ENCODE peak calls at places on chromosomes 12 and 14, in six cellular contexts. G, M, R, X, C and E are unnamed samples. For H3K27me3, the result is how much of the 10 kb centered on the place peaks cover.

GRCh38 chr12:28869197-28869596 is 279.9 kb upstream of the FAR2 start:
- DNase-seq in G (no peak), M (peak), C (no peak), X (peak), R (no peak), E (no peak)

GRCh38 chr12:7645395-7646177 is 20.1 kb downstream of the APOBEC1 start:
- DNase-seq in G (peak), M (peak), C (peak), R (no peak), X (peak), E (no peak)

GRCh38 chr14:70602254-70602653 is 1.8 kb upstream of the MED6 start:
- DNase-seq in R (no peak), X (no peak), M (no peak), G (no peak), C (no peak), E (no peak)

GRCh38 chr14:63727231-63727735 is 582 bp downstream of the SGPP1 start:
- DNase-seq in X (peak), R (peak), G (peak), M (peak), C (peak), E (no peak)

GRCh38 chr14:79587194-79587593 is 624.1 kb downstream of the DIO2 start:
- DNase-seq in M (no peak), C (no peak), G (peak), X (peak), R (no peak), E (no peak)

GRCh38 chr12:42589465-42590323 is at the start of gene PRICKLE1:
- DNase-seq in G (no peak), M (peak), R (peak), X (peak), C (no peak), E (no peak)

GRCh38 chr14:20328705-20329104 is 4.4 kb downstream of the CCNB1IP1 start:
- DNase-seq in X (no peak), M (no peak), G (no peak), C (no peak), R (no peak), E (no peak)

GRCh38 chr12:130249376-130249775 is 87.1 kb downstream of the FZD10 start:
- DNase-seq in R (no peak), G (no peak), M (no peak), C (no peak), X (no peak), E (no peak)

GRCh38 chr14:61567838-61568571 is 127.3 kb upstream of the HIF1A start:
- DNase-seq in X (no peak), M (no peak), R (no peak), G (no peak), C (peak), E (no peak)

GRCh38 chr14:71001742-71002141 is 94.5 kb downstream of the PCNX1 start:
- DNase-seq in G (no peak), X (no peak), M (no peak), R (no peak), C (no peak), E (no peak)

GRCh38 chr14:71235865-71236264 is 328.6 kb downstream of the PCNX1 start:
- DNase-seq in G (peak), C (no peak), R (no peak), X (peak), M (no peak), E (no peak)

GRCh38 chr12:132479291-132479690 is 10.7 kb upstream of the FBRSL1 start:
- DNase-seq in M (no peak), R (no peak), X (no peak), G (no peak), C (no peak), E (no peak)

GRCh38 chr12:45988259-45988658 is 2.1 kb downstream of the SCAF11 start:
- DNase-seq in G (no peak), C (no peak), X (no peak), R (no peak), M (peak), E (no peak)

GRCh38 chr14:69771136-69771535 is 4.2 kb downstream of the SRSF5 start:
- DNase-seq in M (no peak), R (no peak), G (no peak), C (no peak), X (no peak), E (no peak)

GRCh38 chr12:55737581-55738112 is 5.3 kb upstream of the GDF11 start:
- DNase-seq in R (no peak), C (peak), M (no peak), G (no peak), X (no peak), E (no peak)
- TF ChIP-seq CTCF in R (no peak), C (no peak), M (no peak), G (no peak), X (no peak), E (peak)

GRCh38 chr14:22798528-22798927 is 16.7 kb downstream of the SLC7A7 start:
- DNase-seq in M (no peak), G (no peak), R (no peak), X (no peak), C (no peak), E (no peak)
- H3K27me3 ChIP-seq in M (under half), G (under half), R (under half), X (under half), C (under half), E (under half)

GRCh38 chr12:50022903-50023302 is 2.4 kb downstream of the RACGAP1 start:
- DNase-seq in X (no peak), M (no peak), C (no peak), G (no peak), R (no peak), E (no peak)

GRCh38 chr12:50024804-50025186 is 499 bp downstream of the RACGAP1 start:
- DNase-seq in X (peak), R (no peak), C (no peak), G (no peak), M (no peak), E (no peak)

GRCh38 chr12:50026691-50027090 is 1.4 kb upstream of the RACGAP1 start:
- DNase-seq in M (no peak), C (no peak), G (no peak), R (no peak), X (no peak), E (no peak)

GRCh38 chr12:50025187-50026059 is at the start of gene RACGAP1:
- DNase-seq in X (peak), M (peak), C (peak), G (peak), R (peak), E (peak)

GRCh38 chr12:50024227-50024626 is 1.1 kb downstream of the RACGAP1 start:
- DNase-seq in G (no peak), R (no peak), X (no peak), M (no peak), C (no peak), E (no peak)
- H3K27ac ChIP-seq in G (no peak), R (no peak), X (no peak), M (no peak), C (no peak), E (no peak)

GRCh38 chr12:31728917-31729640 is at the start of gene AMN1:
- DNase-seq in C (peak), M (peak), R (peak), G (peak), X (peak), E (peak)
- TF ChIP-seq CTCF in C (peak), M (peak), R (peak), G (no peak), X (no peak), E (peak)

DNA sequence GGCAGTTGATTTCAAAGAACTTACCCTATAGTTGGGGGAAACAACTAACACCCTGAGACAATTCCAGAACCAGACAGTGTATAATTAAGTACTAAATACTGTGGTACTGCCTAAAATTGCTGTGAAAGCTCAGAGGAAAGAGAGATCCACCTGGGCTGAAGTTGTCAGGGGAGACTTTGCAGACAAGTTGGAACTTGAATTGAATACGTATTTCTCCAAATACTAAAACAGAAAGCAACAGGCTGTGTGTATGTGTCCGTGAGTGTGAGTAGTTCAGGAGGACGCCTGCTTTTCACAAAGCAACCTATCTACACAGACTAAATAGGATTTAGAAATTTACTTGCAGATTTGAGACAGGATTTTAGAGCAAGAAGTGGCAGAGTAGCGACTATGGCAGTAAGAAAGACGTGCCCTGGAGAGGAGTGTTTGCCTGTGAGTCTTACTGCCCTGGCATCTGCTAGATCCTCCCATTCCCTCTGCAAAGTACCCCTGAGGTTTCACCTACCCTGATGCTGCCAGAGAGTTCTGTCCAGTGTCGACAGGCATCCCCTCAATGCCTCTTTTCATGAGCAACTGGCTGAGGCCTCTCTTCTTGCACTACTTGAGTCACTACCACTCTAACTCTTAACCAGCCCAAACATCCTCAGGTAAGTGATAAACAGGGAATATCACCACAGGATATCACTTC is 37.4 kb upstream of the BMP4 start:
- DNase-seq in X (no peak), G (no peak), C (no peak), R (no peak), M (no peak), E (no peak)
- H3K27me3 ChIP-seq in X (under half), G (under half), C (under half), R (under half), M (under half), E (under half)

GRCh38 chr12:52149182-52149641 is 42.6 kb downstream of the KRT80 start:
- DNase-seq in G (no peak), R (no peak), X (no peak), C (no peak), M (no peak), E (no peak)
- H3K27ac ChIP-seq in G (no peak), R (no peak), X (no peak), C (peak), M (peak), E (no peak)

GRCh38 chr14:43480961-43481360 is 1026.1 kb downstream of the FSCB start:
- DNase-seq in C (no peak), X (no peak), G (no peak), R (no peak), M (no peak), E (no peak)
- TF ChIP-seq CTCF in C (no peak), X (no peak), G (no peak), R (no peak), M (no peak), E (no peak)

GRCh38 chr14:104462651-104463630 is 116.6 kb upstream of the C14orf180 start:
- DNase-seq in M (no peak), C (no peak), R (no peak), X (no peak), G (no peak), E (no peak)

GRCh38 chr14:104460920-104461651 is 118.5 kb upstream of the C14orf180 start:
- DNase-seq in R (no peak), C (no peak), G (no peak), X (no peak), M (no peak), E (no peak)

GRCh38 chr14:104464907-104465306 is 114.7 kb upstream of the C14orf180 start:
- DNase-seq in C (no peak), G (no peak), X (no peak), M (no peak), R (no peak), E (no peak)

GRCh38 chr14:104458845-104459244 is 120.7 kb upstream of the C14orf180 start:
- DNase-seq in G (no peak), X (no peak), M (no peak), R (no peak), C (no peak), E (no peak)

GRCh38 chr14:104461676-104462443 is 117.7 kb upstream of the C14orf180 start:
- DNase-seq in G (no peak), C (no peak), M (no peak), X (no peak), R (no peak), E (no peak)
- H3K27me3 ChIP-seq in G (under half), C (under half), M (under half), X (under half), R (under half), E (under half)

GRCh38 chr14:22839159-22839779 is 2.9 kb downstream of the MMP14 start:
- DNase-seq in G (no peak), C (peak), R (no peak), X (no peak), M (peak), E (no peak)
- H3K27ac ChIP-seq in G (no peak), C (peak), R (no peak), X (peak), M (peak), E (no peak)